ENCODE peak calls at places on chromosomes 4 and X, in six cellular contexts. P, Z, D, Q, I and X are unnamed samples.

GRCh38 chr4:30821891-30822612 is 101.9 kb downstream of the PCDH7 start:
- DNase-seq in P (peak), Z (no peak), D (no peak), Q (peak), I (no peak), X (no peak)

GRCh38 chr4:65450899-65451298 is 219.4 kb downstream of the EPHA5 start:
- DNase-seq in P (peak), Z (no peak), D (no peak), Q (no peak), I (no peak), X (no peak)

GRCh38 chrX:95893632-95894031 is 791.0 kb upstream of the DIAPH2 start:
- DNase-seq in P (no peak), Z (no peak), D (no peak), Q (no peak), I (no peak), X (no peak)

GRCh38 chr4:55437356-55437796 is 41.6 kb downstream of the TMEM165 start:
- DNase-seq in P (no peak), Z (no peak), D (no peak), Q (no peak), I (peak), X (peak)

GRCh38 chr4:5826437-5827107 is 66.3 kb downstream of the CRMP1 start:
- DNase-seq in P (no peak), Z (no peak), D (no peak), Q (no peak), I (no peak), X (no peak)

GRCh38 chr4:147924604-147925412 is 192.9 kb downstream of the ARHGAP10 start:
- DNase-seq in P (peak), Z (no peak), D (no peak), Q (no peak), I (peak), X (peak)

GRCh38 chr4:141541851-141542250 is 94.5 kb upstream of the IL15 start:
- DNase-seq in P (no peak), Z (no peak), D (no peak), Q (no peak), I (no peak), X (no peak)

GRCh38 chr4:94650690-94651089 is 107.1 kb upstream of the BMPR1B start:
- DNase-seq in P (no peak), Z (no peak), D (no peak), Q (no peak), I (no peak), X (no peak)

GRCh38 chr4:137601924-137602323 is 69.6 kb upstream of the PCDH18 start:
- DNase-seq in P (no peak), Z (no peak), D (no peak), Q (no peak), I (no peak), X (no peak)

DNA sequence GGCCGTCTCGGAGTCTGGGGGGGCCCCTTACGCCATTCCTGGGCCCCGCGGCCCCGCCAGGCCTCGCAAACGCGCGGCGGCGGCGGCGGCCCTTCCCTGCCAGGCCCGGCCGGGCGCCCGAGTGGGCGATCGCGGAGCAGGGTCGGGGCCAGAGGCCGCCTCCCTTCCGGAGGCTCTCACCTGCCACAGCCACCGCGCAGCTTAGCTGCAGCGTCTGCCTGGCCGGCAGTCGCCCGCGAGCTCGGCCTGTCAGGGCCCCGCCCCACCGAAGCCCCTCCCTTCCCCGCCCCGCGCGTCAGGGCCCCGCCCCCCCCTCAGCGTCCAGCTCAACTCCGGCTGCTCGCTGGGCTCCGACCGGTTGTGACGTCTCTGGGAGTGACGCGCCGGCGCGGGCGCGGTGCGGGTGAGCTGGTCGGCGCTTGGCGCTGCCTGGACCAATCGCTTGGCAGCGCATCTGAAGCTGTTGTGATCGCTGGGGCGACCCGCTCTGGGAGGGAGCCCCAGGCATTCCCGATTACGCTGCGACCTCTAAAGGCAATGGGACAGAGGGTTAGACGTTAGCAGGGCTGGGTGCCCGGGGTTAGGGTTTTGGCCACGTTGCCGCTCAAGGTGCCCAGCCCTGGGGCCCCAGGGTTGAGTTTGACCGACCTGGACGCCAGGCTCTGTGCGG is at the start of gene SLC10A3:
- DNase-seq in P (peak), Z (peak), D (peak), Q (peak), I (peak), X (peak)
- TF ChIP-seq CTCF in P (no peak), Z (no peak), D (no peak), Q (no peak), I (peak), X (no peak)

GRCh38 chr4:128285085-128286023 is 2.3 kb downstream of the PGRMC2 start:
- DNase-seq in P (no peak), Z (no peak), D (peak), Q (no peak), I (peak), X (peak)

GRCh38 chr4:128287871-128288688 is 467 bp upstream of the PGRMC2 start:
- DNase-seq in P (peak), Z (peak), D (peak), Q (peak), I (peak), X (peak)

GRCh38 chr4:128288689-128289106 is 1.1 kb upstream of the PGRMC2 start:
- DNase-seq in P (peak), Z (no peak), D (no peak), Q (no peak), I (no peak), X (peak)

GRCh38 chr4:128287159-128287870 is at the start of gene PGRMC2:
- DNase-seq in P (peak), Z (no peak), D (no peak), Q (no peak), I (no peak), X (peak)

GRCh38 chr4:128286474-128287158 is 997 bp downstream of the PGRMC2 start:
- DNase-seq in P (peak), Z (no peak), D (no peak), Q (peak), I (peak), X (no peak)
- TF ChIP-seq POLR2AphosphoS5 in P (no peak), Z (no peak), D (no peak), Q (peak), I (peak), X (peak)

GRCh38 chr4:20192754-20193521 is 58.8 kb upstream of the SLIT2 start:
- DNase-seq in P (no peak), Z (no peak), D (no peak), Q (no peak), I (no peak), X (no peak)
- TF ChIP-seq CTCF in P (no peak), Z (no peak), D (no peak), Q (no peak), I (no peak), X (no peak)

GRCh38 chr4:81492596-81492995 is 20.9 kb upstream of the RASGEF1B start:
- DNase-seq in P (no peak), Z (no peak), D (no peak), Q (no peak), I (no peak), X (no peak)
- TF ChIP-seq POLR2AphosphoS5 in P (no peak), Z (no peak), D (no peak), Q (no peak), I (no peak), X (no peak)

DNA sequence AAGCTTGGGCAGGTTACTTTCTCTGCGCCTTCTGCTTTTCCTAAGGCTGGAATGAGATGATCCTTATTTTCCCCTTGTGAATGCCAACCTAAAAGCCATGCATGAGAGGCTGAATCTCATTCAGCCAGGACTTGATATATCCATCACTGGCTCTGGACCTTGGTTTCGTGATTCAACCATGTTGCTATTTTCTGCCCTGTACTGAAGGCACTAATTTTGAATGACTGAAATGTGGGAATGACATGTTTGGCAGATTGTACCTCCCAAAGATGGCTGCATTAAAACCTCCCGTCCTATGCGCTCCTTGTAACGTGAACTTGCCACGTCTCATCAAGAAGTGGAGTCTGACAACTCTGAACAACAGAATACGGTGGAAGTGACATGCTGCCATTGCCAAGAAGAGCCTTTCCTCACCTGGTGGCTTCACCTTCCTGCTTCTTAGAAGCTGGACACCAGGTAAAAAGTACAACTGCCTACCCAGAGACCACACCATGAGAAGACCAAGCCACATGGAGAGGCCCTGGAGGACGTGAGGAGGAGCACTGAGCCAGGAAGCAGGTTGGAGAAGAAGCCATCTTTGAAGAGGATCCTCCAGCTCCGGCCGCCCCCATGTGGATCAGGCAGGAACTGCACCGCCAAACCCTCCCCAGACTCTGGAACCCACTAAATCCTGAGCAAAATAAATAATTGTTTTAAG is 174.5 kb downstream of the NSUN7 start:
- DNase-seq in P (peak), Z (peak), D (peak), Q (peak), I (peak), X (peak)
- TF ChIP-seq CTCF in P (peak), Z (peak), D (peak), Q (peak), I (peak), X (peak)

DNA sequence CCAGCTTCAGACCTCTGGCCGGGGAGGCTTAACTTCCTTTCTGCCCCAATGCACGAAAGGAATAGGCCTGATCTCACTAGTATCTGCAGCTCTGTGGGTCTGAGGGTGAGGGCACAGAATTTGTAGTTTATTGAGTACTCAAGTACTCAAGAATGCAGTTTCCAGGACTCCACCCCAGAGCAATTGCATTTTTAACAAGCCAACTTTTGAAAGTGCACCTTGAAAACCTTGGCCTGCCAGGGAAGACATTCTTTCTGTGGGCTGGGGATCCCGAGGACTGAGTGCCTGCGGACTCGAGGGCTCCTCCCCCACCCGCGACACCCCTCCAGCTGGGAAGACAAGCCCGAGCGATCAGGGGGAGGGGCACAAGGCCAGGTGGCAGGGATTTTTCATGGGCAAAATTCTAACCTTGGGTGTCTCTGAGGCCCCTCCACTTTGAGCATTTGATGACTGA is 22.4 kb downstream of the RS1 start:
- DNase-seq in P (peak), Z (no peak), D (peak), Q (no peak), I (no peak), X (no peak)
- TF ChIP-seq POLR2AphosphoS5 in P (no peak), Z (no peak), D (no peak), Q (no peak), I (no peak), X (no peak)

GRCh38 chr4:176885224-176885623 is 92.5 kb upstream of the VEGFC start:
- DNase-seq in P (no peak), Z (no peak), D (no peak), Q (no peak), I (no peak), X (no peak)
- TF ChIP-seq CTCF in P (no peak), Z (no peak), D (no peak), Q (no peak), I (no peak), X (no peak)

GRCh38 chr4:54281060-54281781 is 52.1 kb downstream of the PDGFRA start:
- DNase-seq in P (peak), Z (peak), D (no peak), Q (no peak), I (no peak), X (peak)
- TF ChIP-seq POLR2AphosphoS5 in P (no peak), Z (peak), D (peak), Q (no peak), I (no peak), X (no peak)

DNA sequence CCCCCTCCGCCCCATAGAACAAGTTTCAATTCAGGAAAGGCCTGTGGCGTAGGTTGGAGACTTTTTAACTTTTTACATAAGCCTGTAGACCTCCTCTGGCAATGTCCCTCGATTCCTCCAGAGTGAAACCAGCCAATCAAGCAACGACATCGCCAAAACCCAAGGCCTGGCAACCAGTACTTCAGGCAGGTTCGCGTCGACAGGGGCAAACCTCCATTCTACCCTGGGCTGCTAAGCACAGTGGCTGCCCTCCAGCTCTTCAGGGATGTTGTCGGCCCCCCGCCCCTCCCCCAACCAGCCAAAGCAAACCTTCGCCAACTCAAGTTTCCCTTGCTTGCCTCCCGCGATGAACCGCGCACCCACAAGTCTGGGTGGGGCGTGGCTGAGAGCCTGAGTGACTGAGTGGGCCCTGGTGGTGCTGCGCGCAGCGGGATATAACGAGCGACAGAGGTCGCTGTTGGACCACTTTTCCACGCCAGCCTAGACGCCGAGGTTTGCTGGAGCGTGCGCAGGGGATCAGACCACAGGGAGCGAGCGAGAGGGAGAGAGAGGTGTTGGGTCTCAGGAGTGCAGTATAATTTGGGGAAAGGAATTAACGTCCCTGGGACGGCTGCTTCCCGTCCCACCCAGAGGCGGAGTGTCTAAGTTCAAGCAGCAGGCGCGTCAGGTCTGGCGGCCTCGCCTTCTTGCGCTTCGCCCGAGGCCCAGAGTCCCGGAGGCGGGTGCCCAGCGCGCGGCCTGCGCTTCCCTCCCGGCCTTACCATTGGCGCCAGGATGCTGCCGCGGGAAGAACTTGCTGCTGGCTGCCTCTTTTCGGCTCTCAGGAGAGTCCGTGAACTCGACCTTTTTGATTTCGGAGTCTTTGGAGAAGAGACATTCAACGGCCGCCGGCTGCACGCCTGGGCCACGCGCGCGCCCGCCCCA is 9.0 kb upstream of the PITX2 start:
- DNase-seq in P (peak), Z (no peak), D (peak), Q (peak), I (peak), X (peak)
- TF ChIP-seq CTCF in P (peak), Z (peak), D (peak), Q (peak), I (peak), X (peak)